ENCODE peak calls at places on chromosomes 12 and 14, in seven cellular contexts. B, H, W, A, N, I and L are unnamed samples.

GRCh38 chr12:48618541-48618940 is 48.7 kb upstream of the LALBA start:
- DNase-seq in B (peak; percentile 76), H (peak; percentile 57), W (peak; percentile 53), A (peak; percentile 85), N (peak; percentile 58), I (peak; percentile 72), L (peak; percentile 39)

GRCh38 chr14:36671149-36671548 is 9.5 kb downstream of the PAX9 start:
- DNase-seq in B (no peak), H (no peak), W (no peak), A (no peak), N (no peak), I (no peak), L (no peak)

GRCh38 chr14:24308342-24309124 is 756 bp upstream of the CIDEB start:
- DNase-seq in B (no peak), H (no peak), W (no peak), A (no peak), N (no peak), I (no peak), L (no peak)

GRCh38 chr14:22448035-22448904 is 140.8 kb downstream of the DAD1 start:
- DNase-seq in B (no peak), H (no peak), W (no peak), A (no peak), N (no peak), I (no peak), L (no peak)

GRCh38 chr12:102010265-102010994 is 51.4 kb downstream of the WASHC3 start:
- DNase-seq in B (no peak), H (no peak), W (no peak), A (no peak), N (no peak), I (no peak), L (no peak)

GRCh38 chr12:65827827-65828231 is 3.5 kb downstream of the HMGA2 start:
- DNase-seq in B (peak; percentile 27), H (no peak), W (no peak), A (no peak), N (no peak), I (no peak), L (no peak)

GRCh38 chr12:17588968-17589367 is 501.0 kb downstream of the RERGL start:
- DNase-seq in B (peak; percentile 1), H (no peak), W (no peak), A (peak; percentile 15), N (no peak), I (no peak), L (no peak)

GRCh38 chr12:70513441-70513840 is 123.8 kb downstream of the PTPRB start:
- DNase-seq in B (no peak), H (no peak), W (no peak), A (no peak), N (no peak), I (no peak), L (no peak)

GRCh38 chr14:90295870-90296516 is 35.7 kb downstream of the NRDE2 start:
- DNase-seq in B (peak; percentile 48), H (no peak), W (no peak), A (no peak), N (no peak), I (peak; percentile 67), L (no peak)

GRCh38 chr12:127987199-127987901 is 279.6 kb upstream of the TMEM132C start:
- DNase-seq in B (no peak), H (no peak), W (no peak), A (no peak), N (no peak), I (no peak), L (peak; percentile 26)

GRCh38 chr12:69738351-69739286 is at the start of gene RAB3IP:
- DNase-seq in B (peak; percentile 72), H (peak; percentile 85), W (peak; percentile 89), A (peak; percentile 32), N (peak; percentile 91), I (peak; percentile 61), L (peak; percentile 81)

GRCh38 chr12:37541356-37541755 is 775.2 kb upstream of the ALG10B start:
- DNase-seq in B (no peak), H (no peak), W (no peak), A (no peak), N (no peak), I (no peak), L (no peak)

GRCh38 chr12:13680916-13681315 is 300.5 kb downstream of the GRIN2B start:
- DNase-seq in B (no peak), H (no peak), W (no peak), A (no peak), N (no peak), I (no peak), L (no peak)

GRCh38 chr14:34258318-34258717 is 203.7 kb downstream of the SPTSSA start:
- DNase-seq in B (peak; percentile 22), H (no peak), W (no peak), A (no peak), N (peak; percentile 36), I (peak; percentile 15), L (peak; percentile 44)

GRCh38 chr14:73696466-73697390 is 17.5 kb downstream of the PNMA1 start:
- DNase-seq in B (peak; percentile 57), H (peak; percentile 27), W (no peak), A (peak; percentile 78), N (no peak), I (peak; percentile 84), L (peak; percentile 12)

GRCh38 chr12:104667139-104667538 is 210.4 kb downstream of the CHST11 start:
- DNase-seq in B (peak; percentile 73), H (no peak), W (peak; percentile 43), A (no peak), N (peak; percentile 74), I (peak; percentile 14), L (no peak)

GRCh38 chr14:23861666-23862065 is 91.9 kb upstream of the DHRS4 start:
- DNase-seq in B (no peak), H (no peak), W (peak; percentile 27), A (no peak), N (no peak), I (no peak), L (no peak)

GRCh38 chr12:32917094-32917611 is 20.6 kb upstream of the PKP2 start:
- DNase-seq in B (peak; percentile 63), H (no peak), W (no peak), A (no peak), N (no peak), I (no peak), L (peak; percentile 53)

GRCh38 chr14:85798852-85799251 is 268.9 kb downstream of the FLRT2 start:
- DNase-seq in B (no peak), H (no peak), W (no peak), A (no peak), N (no peak), I (no peak), L (no peak)

DNA sequence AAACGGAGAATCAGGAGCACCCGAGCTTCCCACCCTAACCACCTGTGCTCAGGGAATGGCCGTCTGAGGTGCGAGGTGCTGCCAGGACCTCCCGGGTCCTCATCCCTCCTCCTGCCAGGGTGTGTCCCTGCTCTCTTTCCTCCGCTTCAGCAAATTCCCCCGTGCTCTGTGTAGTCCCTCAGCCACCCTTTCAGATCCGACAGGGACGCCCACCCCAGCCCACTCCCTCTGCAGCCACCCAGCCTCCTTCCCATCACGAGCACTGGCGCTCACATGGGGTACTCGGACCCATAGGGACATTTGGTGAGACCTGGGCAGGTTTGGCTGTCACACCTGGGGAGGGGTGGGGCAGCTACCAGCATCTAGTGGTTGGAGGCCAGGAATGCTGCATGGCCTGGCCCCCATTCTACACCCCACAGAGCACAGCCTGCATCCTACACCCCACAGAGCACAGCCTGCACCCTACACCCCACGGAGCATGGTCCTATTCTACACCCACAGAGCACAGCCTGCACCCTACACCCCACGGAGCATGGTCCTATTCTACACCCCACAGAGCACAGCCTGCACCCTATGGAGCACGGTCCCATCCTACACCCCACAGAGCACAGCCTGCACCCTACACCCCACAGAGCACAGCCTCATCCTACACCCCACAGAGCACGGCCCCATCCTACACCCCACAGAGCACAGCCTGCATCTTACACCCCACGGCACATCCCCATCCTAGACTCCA is 12.7 kb downstream of the GALNT9 start:
- DNase-seq in B (no peak), H (no peak), W (no peak), A (no peak), N (no peak), I (no peak), L (no peak)
- H3K27me3 ChIP-seq in B (peaks cover 57% of the 10 kb centered on the region), H (peaks cover 15% of the 10 kb centered on the region), W (no peaks in the 10 kb centered on the region), A (no peaks in the 10 kb centered on the region), N (no peaks in the 10 kb centered on the region), I (peaks cover 3% of the 10 kb centered on the region), L (peaks cover 14% of the 10 kb centered on the region)

DNA sequence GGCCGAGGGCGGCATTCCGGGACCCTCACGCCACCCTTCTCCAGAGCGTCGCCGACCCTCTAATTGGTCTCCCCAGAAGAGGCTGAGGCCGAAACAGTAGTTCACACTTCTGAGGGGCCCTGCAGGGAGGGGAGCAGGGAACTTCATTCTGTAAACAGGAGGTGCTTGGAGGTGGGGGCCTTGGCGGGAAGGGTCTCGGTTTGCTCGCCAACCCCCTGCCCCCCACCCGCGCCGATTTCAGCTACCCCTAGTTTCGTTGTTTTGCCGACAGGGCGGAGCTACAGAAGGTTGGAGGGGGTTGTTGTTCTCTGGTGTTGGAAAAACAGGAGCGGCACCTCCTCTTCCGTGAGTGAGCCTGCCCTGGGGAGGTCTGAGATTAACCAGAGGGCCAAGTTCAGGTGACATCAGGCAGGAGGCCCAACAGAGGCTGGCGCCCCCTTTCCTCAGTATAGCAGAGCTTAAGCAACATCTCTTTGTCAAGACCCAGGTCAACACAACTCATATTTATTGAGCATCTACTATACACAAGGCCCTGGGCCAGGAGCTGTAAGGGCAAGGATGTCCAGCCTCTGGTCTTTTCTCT is 682 bp downstream of the ERBB3 start:
- DNase-seq in B (no peak), H (no peak), W (no peak), A (no peak), N (no peak), I (no peak), L (no peak)
- H3K4me3 ChIP-seq in B (peak overlapping the region; percentile 85), H (peak overlapping the region; percentile 57), W (peak overlapping the region; percentile 55), A (peak overlapping the region; percentile 58), N (peak overlapping the region; percentile 45), I (peak overlapping the region; percentile 67), L (no peak overlapping the region)

GRCh38 chr14:48243900-48244299 is 568.5 kb upstream of the MDGA2 start:
- DNase-seq in B (no peak), H (no peak), W (no peak), A (no peak), N (no peak), I (no peak), L (no peak)
- H3K36me3 ChIP-seq in B (no peaks in the 10 kb centered on the region), H (no peaks in the 10 kb centered on the region), W (no peaks in the 10 kb centered on the region), A (no peaks in the 10 kb centered on the region), N (no peaks in the 10 kb centered on the region), I (no peaks in the 10 kb centered on the region), L (no peaks in the 10 kb centered on the region)

GRCh38 chr14:101755591-101756324 is 5.8 kb upstream of the PPP2R5C start:
- DNase-seq in B (no peak), H (no peak), W (no peak), A (no peak), N (no peak), I (no peak), L (no peak)
- H3K27me3 ChIP-seq in B (peaks cover 66% of the 10 kb centered on the region), H (peaks cover 7% of the 10 kb centered on the region), W (no peaks in the 10 kb centered on the region), A (peaks cover 9% of the 10 kb centered on the region), N (no peaks in the 10 kb centered on the region), I (peaks cover 36% of the 10 kb centered on the region), L (no peaks in the 10 kb centered on the region)

GRCh38 chr12:96902076-96902475 is 5.0 kb upstream of the NEDD1 start:
- DNase-seq in B (no peak), H (no peak), W (no peak), A (no peak), N (no peak), I (no peak), L (no peak)
- H3K4me3 ChIP-seq in B (no peak overlapping the region), H (no peak overlapping the region), W (no peak overlapping the region), A (no peak overlapping the region), N (no peak overlapping the region), I (no peak overlapping the region), L (no peak overlapping the region)